ENCODE peak calls at places on chromosomes 3 and 15, in nine cellular contexts. D is heart left ventricle; I is body of pancreas; J is CD8-positive, alpha-beta T cell; Y is transverse colon; Q is fibroblast of lung; A is OCI-LY7; H is adrenal gland; X is K562. T is an unnamed sample.

GRCh38 chr3:192957441-192957951 is 39.8 kb upstream of the MB21D2 start:
- DNase-seq in H (peak; percentile 74), Q (peak; percentile 98), I (peak; percentile 11), A (no peak), J (no peak), X (no peak), Y (peak; percentile 11), D (no peak), T (no peak)

GRCh38 chr3:124859025-124859424 is 28.1 kb downstream of the ITGB5 start:
- DNase-seq in H (no peak), D (no peak), A (no peak), X (no peak), J (no peak), I (peak; percentile 12), Q (peak; percentile 45), Y (no peak), T (no peak)

GRCh38 chr3:187739125-187739560 is 6.1 kb downstream of the BCL6 start:
- DNase-seq in Y (no peak), J (peak; percentile 64), D (peak; percentile 79), A (peak; percentile 38), H (no peak), Q (no peak), X (no peak), I (peak; percentile 66), T (peak; percentile 94)

GRCh38 chr3:173870976-173871375 is 473.4 kb downstream of the NLGN1 start:
- DNase-seq in Q (no peak), X (no peak), Y (no peak), J (no peak), H (no peak), I (no peak), A (no peak), D (no peak), T (no peak)

GRCh38 chr3:189308594-189308993 is 136.8 kb downstream of the TPRG1 start:
- DNase-seq in X (no peak), J (no peak), D (no peak), Y (no peak), Q (no peak), A (no peak), H (no peak), I (no peak), T (no peak)

GRCh38 chr15:99436472-99437314 is 129.1 kb upstream of the MEF2A start:
- DNase-seq in Y (no peak), X (no peak), Q (no peak), J (peak; percentile 48), I (no peak), D (peak; percentile 64), H (peak; percentile 8), A (no peak), T (no peak)

GRCh38 chr15:29819979-29820801 is 2.1 kb downstream of the TJP1 start:
- DNase-seq in Q (no peak), D (no peak), X (no peak), A (no peak), I (no peak), H (no peak), J (no peak), Y (no peak), T (no peak)

GRCh38 chr15:101276501-101277037 is 716 bp downstream of the SELENOS start:
- DNase-seq in J (no peak), Q (peak; percentile 30), A (peak; percentile 52), D (no peak), I (no peak), X (peak; percentile 45), Y (no peak), H (no peak), T (no peak)

GRCh38 chr3:136861890-136862610 is at the start of gene NCK1:
- DNase-seq in A (peak; percentile 98), X (peak; percentile 93), D (peak; percentile 99), Q (peak; percentile 97), Y (peak; percentile 99), J (peak; percentile 99), I (peak; percentile 98), H (peak; percentile 99), T (peak; percentile 99)

GRCh38 chr3:136114421-136114820 is 81.7 kb downstream of the MSL2 start:
- DNase-seq in Y (no peak), X (no peak), H (no peak), A (no peak), Q (no peak), J (no peak), I (no peak), D (no peak), T (no peak)

GRCh38 chr3:183464480-183464879 is 36.1 kb upstream of the MCF2L2 start:
- DNase-seq in Q (no peak), I (peak; percentile 51), X (no peak), A (no peak), Y (no peak), D (no peak), H (no peak), J (no peak), T (no peak)

GRCh38 chr3:190716961-190717360 is 145.5 kb downstream of the GMNC start:
- DNase-seq in X (no peak), D (no peak), A (no peak), Q (peak; percentile 46), J (no peak), H (no peak), I (no peak), Y (no peak), T (no peak)

GRCh38 chr3:20574746-20575145 is 388.7 kb upstream of the SGO1 start:
- DNase-seq in A (no peak), Q (peak; percentile 12), Y (no peak), I (no peak), X (no peak), D (no peak), H (no peak), J (no peak), T (no peak)
- H3K9me3 ChIP-seq in A (no peaks in the 10 kb centered on the region), Q (no peaks in the 10 kb centered on the region), Y (peaks cover 6% of the 10 kb centered on the region), I (no peaks in the 10 kb centered on the region), X (no peaks in the 10 kb centered on the region), D (no peaks in the 10 kb centered on the region), H (peaks cover 6% of the 10 kb centered on the region), J (no peaks in the 10 kb centered on the region), T (no peaks in the 10 kb centered on the region)

GRCh38 chr3:119035014-119035346 is 334 bp upstream of the IGSF11 start:
- DNase-seq in A (no peak), D (no peak), Q (no peak), X (peak; percentile 74), J (no peak), Y (no peak), I (no peak), H (no peak), T (no peak)
- TF ChIP-seq CTCF in A (peak; percentile 49), D (no peak), Q (no peak), X (no peak), J (peak; percentile 18), Y (no peak), I (no peak), H (no peak), T (no peak)

GRCh38 chr15:56227780-56228179 is 15.9 kb downstream of the RFX7 start:
- DNase-seq in J (no peak), A (no peak), I (no peak), Q (no peak), H (no peak), D (no peak), Y (no peak), X (no peak), T (no peak)

GRCh38 chr15:56232058-56232457 is 11.6 kb downstream of the RFX7 start:
- DNase-seq in A (peak; percentile 55), Q (no peak), H (no peak), X (no peak), Y (no peak), J (no peak), I (no peak), D (no peak), T (no peak)

GRCh38 chr15:56227315-56227714 is 16.4 kb downstream of the RFX7 start:
- DNase-seq in Y (no peak), H (no peak), A (no peak), I (no peak), D (no peak), J (no peak), Q (no peak), X (no peak), T (no peak)

GRCh38 chr15:56228352-56228751 is 15.3 kb downstream of the RFX7 start:
- DNase-seq in X (no peak), Q (no peak), J (no peak), D (no peak), A (no peak), I (no peak), H (no peak), Y (no peak), T (no peak)

GRCh38 chr15:56228854-56229253 is 14.8 kb downstream of the RFX7 start:
- DNase-seq in H (no peak), D (no peak), A (no peak), X (no peak), Q (no peak), Y (no peak), J (no peak), I (no peak), T (no peak)
- H3K9me3 ChIP-seq in H (peaks cover 6% of the 10 kb centered on the region), D (peaks cover 24% of the 10 kb centered on the region), A (peaks cover 81% of the 10 kb centered on the region), X (peaks cover 15% of the 10 kb centered on the region), Q (no peaks in the 10 kb centered on the region), Y (peaks cover 22% of the 10 kb centered on the region), J (no peaks in the 10 kb centered on the region), I (peaks cover 25% of the 10 kb centered on the region), T (peaks cover 14% of the 10 kb centered on the region)

GRCh38 chr15:35288580-35288979 is 203.5 kb upstream of the NANOGP8 start:
- DNase-seq in I (no peak), Y (no peak), J (no peak), H (no peak), A (no peak), D (no peak), Q (no peak), X (no peak), T (no peak)

GRCh38 chr15:35289029-35289617 is 204.0 kb upstream of the NANOGP8 start:
- DNase-seq in J (no peak), X (peak; percentile 19), D (no peak), Y (no peak), H (peak; percentile 20), A (peak; percentile 37), I (peak; percentile 13), Q (peak; percentile 86), T (no peak)

GRCh38 chr15:35298509-35298908 is 213.4 kb upstream of the NANOGP8 start:
- DNase-seq in A (no peak), I (no peak), H (no peak), J (no peak), Y (no peak), D (no peak), X (no peak), Q (no peak), T (no peak)

GRCh38 chr15:35290301-35290721 is 205.2 kb upstream of the NANOGP8 start:
- DNase-seq in Q (no peak), Y (peak; percentile 19), H (no peak), D (no peak), J (no peak), A (no peak), X (no peak), I (no peak), T (no peak)

DNA sequence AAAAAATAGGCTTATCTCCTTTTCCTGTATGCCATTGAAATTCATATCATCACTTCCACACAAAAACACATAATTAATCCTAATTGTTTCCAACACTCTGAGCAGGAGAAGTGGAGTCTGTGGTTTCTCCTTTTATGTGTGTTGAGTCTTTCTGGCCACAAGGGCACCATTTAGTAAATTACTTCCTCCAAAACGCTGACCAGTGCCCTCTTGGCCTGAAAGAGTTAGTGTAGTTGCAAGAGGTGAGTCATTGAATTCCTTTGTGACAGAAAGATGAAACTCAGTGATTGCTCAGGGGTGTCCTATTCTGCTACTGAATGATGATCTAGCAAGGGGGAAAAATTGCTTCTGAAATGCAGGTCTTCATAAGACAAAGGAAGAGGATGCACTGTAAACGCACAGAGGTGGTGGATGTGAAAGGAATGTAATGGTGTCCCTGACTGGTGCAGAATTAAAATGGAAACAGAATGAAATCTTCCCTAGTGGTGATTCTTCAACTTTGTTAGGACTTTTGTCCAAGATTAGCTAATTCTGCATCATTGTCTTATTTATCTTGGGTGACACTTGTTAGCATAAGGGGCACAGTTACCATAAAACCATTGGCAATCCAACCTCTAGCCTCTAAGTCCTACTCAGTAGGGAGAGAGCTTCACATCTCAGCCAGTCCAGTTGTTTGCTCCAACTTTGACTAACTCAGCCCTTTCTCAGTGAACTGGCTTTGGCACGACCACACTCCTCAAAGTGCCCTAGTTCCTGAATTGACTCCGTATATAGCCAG is 208.4 kb upstream of the NANOGP8 start:
- DNase-seq in A (no peak), I (no peak), H (peak; percentile 51), Q (peak; percentile 70), X (peak; percentile 7), J (no peak), Y (no peak), D (no peak), T (no peak)
- TF ChIP-seq CTCF in A (no peak), I (no peak), H (peak; percentile 39), Q (peak; percentile 39), X (peak; percentile 57), J (no peak), Y (peak; percentile 23), D (no peak), T (no peak)

T was measured in esophagus muscularis mucosa.